ENCODE peak calls at places on chromosome 1, in eight cellular contexts. X is uterus, K is K562, M is GM12865, T is AG04450, F is stomach, W is spleen, R is cardiac fibroblast. P is an unnamed sample.

GRCh38 chr1:225880210-225880584 is 2.0 kb downstream of the TMEM63A start:
- DNase-seq in X (no peak), K (no peak), M (no peak), T (no peak), F (no peak), W (peak; percentile 77), R (no peak), P (no peak)

GRCh38 chr1:12756756-12757433 is 10.9 kb downstream of the CFAP107 start:
- DNase-seq in X (no peak), K (no peak), M (no peak), T (no peak), F (no peak), W (no peak), R (no peak), P (no peak)

GRCh38 chr1:186978596-186979556 is 150.1 kb downstream of the PLA2G4A start:
- DNase-seq in X (no peak), K (no peak), M (peak; percentile 26), T (no peak), F (no peak), W (no peak), R (no peak), P (no peak)

GRCh38 chr1:206457408-206457807 is 12.9 kb upstream of the IKBKE start:
- DNase-seq in X (no peak), K (no peak), M (no peak), T (no peak), F (no peak), W (no peak), R (no peak), P (no peak)

GRCh38 chr1:152067929-152068328 is 20.9 kb downstream of the TCHHL1 start:
- DNase-seq in X (no peak), K (no peak), M (no peak), T (no peak), F (no peak), W (no peak), R (no peak), P (no peak)

GRCh38 chr1:223683586-223684487 is 18.3 kb upstream of the CAPN8 start:
- DNase-seq in X (no peak), K (peak; percentile 63), M (peak; percentile 54), T (no peak), F (peak; percentile 69), W (no peak), R (peak; percentile 61), P (peak; percentile 56)

GRCh38 chr1:31523012-31523411 is 53.3 kb upstream of the TINAGL1 start:
- DNase-seq in X (no peak), K (no peak), M (no peak), T (no peak), F (no peak), W (no peak), R (no peak), P (no peak)

GRCh38 chr1:205335692-205336091 is 14.1 kb upstream of the NUAK2 start:
- DNase-seq in X (peak; percentile 68), K (peak; percentile 86), M (peak; percentile 73), T (no peak), F (peak; percentile 88), W (peak; percentile 94), R (peak; percentile 82), P (peak; percentile 92)

GRCh38 chr1:94746635-94747525 is 73.3 kb upstream of the SLC44A3 start:
- DNase-seq in X (no peak), K (no peak), M (no peak), T (no peak), F (no peak), W (no peak), R (peak; percentile 52), P (no peak)

GRCh38 chr1:97252076-97252475 is 530.5 kb downstream of the PTBP2 start:
- DNase-seq in X (no peak), K (no peak), M (no peak), T (no peak), F (no peak), W (no peak), R (peak; percentile 92), P (no peak)

GRCh38 chr1:14083706-14084105 is 383.7 kb downstream of the PRDM2 start:
- DNase-seq in X (no peak), K (no peak), M (no peak), T (no peak), F (no peak), W (no peak), R (no peak), P (no peak)

GRCh38 chr1:151989131-151989868 is 4.4 kb downstream of the S100A10 start:
- DNase-seq in X (peak; percentile 45), K (no peak), M (no peak), T (no peak), F (peak; percentile 59), W (no peak), R (peak; percentile 89), P (no peak)

GRCh38 chr1:41428736-41429640 is 55.5 kb downstream of the EDN2 start:
- DNase-seq in X (no peak), K (no peak), M (no peak), T (no peak), F (no peak), W (no peak), R (no peak), P (no peak)

GRCh38 chr1:246001821-246002220 is 505.3 kb downstream of the SMYD3 start:
- DNase-seq in X (no peak), K (no peak), M (no peak), T (peak; percentile 18), F (no peak), W (no peak), R (peak; percentile 89), P (no peak)

GRCh38 chr1:111192643-111193519 is 7.6 kb downstream of the DENND2D start:
- DNase-seq in X (no peak), K (no peak), M (peak; percentile 74), T (no peak), F (no peak), W (no peak), R (no peak), P (no peak)

GRCh38 chr1:212267017-212267416 is 18.2 kb upstream of the PPP2R5A start:
- DNase-seq in X (no peak), K (no peak), M (no peak), T (no peak), F (no peak), W (no peak), R (no peak), P (no peak)

GRCh38 chr1:76824106-76824505 is 43.2 kb upstream of the ST6GALNAC5 start:
- DNase-seq in X (no peak), K (no peak), M (no peak), T (no peak), F (no peak), W (no peak), R (no peak), P (no peak)

DNA sequence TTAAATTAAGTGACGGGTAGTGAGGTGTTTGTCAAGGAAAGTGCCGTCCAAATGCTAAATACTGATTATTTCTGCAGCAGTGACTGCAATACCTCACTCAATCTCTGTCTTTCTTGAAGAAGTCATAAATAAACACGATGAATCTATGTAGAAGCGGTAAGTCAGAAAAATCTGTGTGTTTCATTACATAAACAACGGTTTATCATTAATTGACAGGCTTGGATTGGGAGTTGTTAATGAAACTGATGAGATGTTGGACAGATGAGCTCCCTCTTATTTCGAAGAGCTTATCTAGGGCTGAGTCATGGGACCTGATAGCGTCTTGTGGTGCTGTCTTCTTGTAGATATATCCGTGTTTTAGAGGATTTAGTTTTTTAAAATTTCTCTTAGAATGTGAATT is 92.2 kb upstream of the SAMD11 start:
- DNase-seq in X (no peak), K (no peak), M (no peak), T (no peak), F (no peak), W (no peak), R (no peak), P (no peak)
- TF ChIP-seq CTCF in X (no peak), K (no peak), M (no peak), T (no peak), F (no peak), W (no peak), R (no peak), P (no peak)

DNA sequence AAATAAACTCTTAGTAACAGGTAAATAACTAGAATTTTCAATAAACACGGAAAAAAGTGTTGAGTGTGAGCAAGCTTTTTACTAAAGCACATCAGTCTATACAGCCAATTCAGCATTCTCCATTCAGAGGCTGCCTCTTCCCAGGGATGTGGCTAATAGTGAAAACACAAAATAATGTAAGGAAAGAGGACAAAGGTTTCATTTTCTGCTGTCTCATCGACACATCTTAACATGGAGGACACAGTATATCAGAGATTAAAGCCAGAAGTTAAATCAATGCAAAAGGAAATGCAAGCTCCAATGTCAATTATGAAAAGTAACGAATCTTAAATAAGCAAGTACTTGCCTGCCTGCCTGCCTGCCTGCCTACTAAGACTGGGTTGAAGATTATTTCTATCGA is 43.2 kb downstream of the LUZP1 start:
- DNase-seq in X (no peak), K (no peak), M (no peak), T (no peak), F (no peak), W (no peak), R (no peak), P (no peak)
- TF ChIP-seq CTCF in X (no peak), K (no peak), M (no peak), T (no peak), F (no peak), W (no peak), R (no peak), P (no peak)

GRCh38 chr1:44213222-44214112 is at the start of gene DMAP1:
- DNase-seq in X (peak; percentile 84), K (peak; percentile 84), M (peak; percentile 91), T (peak; percentile 69), F (peak; percentile 86), W (peak; percentile 94), R (peak; percentile 88), P (peak; percentile 92)
- TF ChIP-seq CTCF in X (peak; percentile 63), K (peak; percentile 39), M (no peak), T (peak; percentile 14), F (no peak), W (no peak), R (no peak), P (no peak)

GRCh38 chr1:87600848-87601247 is 272.2 kb downstream of the LMO4 start:
- DNase-seq in X (no peak), K (no peak), M (no peak), T (no peak), F (no peak), W (no peak), R (no peak), P (no peak)

GRCh38 chr1:87594736-87595383 is 266.2 kb downstream of the LMO4 start:
- DNase-seq in X (no peak), K (no peak), M (peak; percentile 17), T (no peak), F (no peak), W (no peak), R (peak; percentile 9), P (no peak)

GRCh38 chr1:87600070-87600469 is 271.4 kb downstream of the LMO4 start:
- DNase-seq in X (no peak), K (no peak), M (no peak), T (no peak), F (no peak), W (no peak), R (no peak), P (no peak)

GRCh38 chr1:87595384-87595781 is 266.7 kb downstream of the LMO4 start:
- DNase-seq in X (no peak), K (no peak), M (no peak), T (no peak), F (no peak), W (no peak), R (no peak), P (no peak)

DNA sequence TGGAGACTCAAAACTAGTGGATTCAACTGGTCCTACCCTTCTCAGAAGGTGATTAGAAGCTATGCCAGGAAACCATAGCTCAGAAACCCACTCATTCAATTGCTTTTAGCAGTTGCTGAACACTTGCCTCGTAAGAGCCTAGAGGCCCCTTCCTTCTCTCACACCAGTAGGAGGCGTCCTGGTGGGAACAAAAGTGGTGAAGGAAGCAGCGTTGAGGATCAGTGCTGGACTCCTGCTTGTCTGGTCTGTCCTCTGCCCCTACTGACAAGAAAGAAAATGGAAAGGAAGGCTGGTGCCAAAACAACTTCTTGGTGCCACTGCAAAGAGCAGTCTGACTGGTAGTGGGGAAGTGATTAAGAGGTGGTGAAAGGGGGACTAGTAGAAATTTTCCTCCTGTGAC is 269.7 kb downstream of the LMO4 start:
- DNase-seq in X (no peak), K (no peak), M (peak; percentile 18), T (no peak), F (no peak), W (no peak), R (no peak), P (no peak)
- TF ChIP-seq CTCF in X (no peak), K (peak; percentile 37), M (no peak), T (peak; percentile 9), F (no peak), W (no peak), R (peak; percentile 10), P (no peak)

P was measured in pancreas.